ENCODE peak calls at places on chromosomes 5 and 9, in six cellular contexts. P is C1 segment of cervical spinal cord; Z is NCI-H146; D is DMS53; W is A172; A is stimulated activated CD8-positive, alpha-beta memory T cell treated with anti-CD3 and anti-CD28 coated beads, Interleukin-4, amount 100 ng/mL, for 4 hours. O is an unnamed sample.

GRCh38 chr9:445033-445432 is 230.4 kb downstream of the DOCK8 start:
- DNase-seq in P (no peak), Z (no peak), D (peak; percentile 0), W (peak; percentile 7), A (no peak), O (peak; percentile 25)

GRCh38 chr5:45627076-45627656 is 69.0 kb downstream of the HCN1 start:
- DNase-seq in P (no peak), Z (no peak), D (no peak), W (no peak), A (no peak), O (no peak)

GRCh38 chr5:140234590-140234989 is 59.6 kb downstream of the CYSTM1 start:
- DNase-seq in P (no peak), Z (no peak), D (no peak), W (no peak), A (no peak), O (no peak)

GRCh38 chr9:126507318-126508109 is 106.2 kb upstream of the LMX1B start:
- DNase-seq in P (no peak), Z (no peak), D (no peak), W (no peak), A (no peak), O (no peak)

GRCh38 chr9:84293001-84293798 is 47.4 kb downstream of the SLC28A3 start:
- DNase-seq in P (no peak), Z (no peak), D (no peak), W (no peak), A (no peak), O (no peak)

GRCh38 chr5:67063791-67064190 is 132.8 kb downstream of the CD180 start:
- DNase-seq in P (no peak), Z (no peak), D (peak; percentile 27), W (no peak), A (no peak), O (peak; percentile 56)

GRCh38 chr5:2020730-2021129 is 138.0 kb upstream of the IRX4 start:
- DNase-seq in P (no peak), Z (no peak), D (no peak), W (no peak), A (no peak), O (no peak)

GRCh38 chr9:89814340-89815040 is 209.7 kb downstream of the GADD45G start:
- DNase-seq in P (no peak), Z (peak; percentile 21), D (peak; percentile 89), W (peak; percentile 86), A (no peak), O (no peak)

GRCh38 chr9:91949293-91949945 is 609 bp downstream of the ROR2 start:
- DNase-seq in P (no peak), Z (peak; percentile 16), D (peak; percentile 65), W (no peak), A (no peak), O (no peak)

GRCh38 chr5:92552206-92553160 is 1028.5 kb downstream of the NR2F1-AS1 start:
- DNase-seq in P (no peak), Z (peak; percentile 3), D (peak; percentile 35), W (peak; percentile 77), A (no peak), O (peak; percentile 97)

GRCh38 chr5:31751620-31752019 is 112.7 kb downstream of the PDZD2 start:
- DNase-seq in P (no peak), Z (no peak), D (no peak), W (no peak), A (no peak), O (no peak)

GRCh38 chr5:1833264-1834021 is 32.2 kb downstream of the NDUFS6 start:
- DNase-seq in P (no peak), Z (no peak), D (no peak), W (no peak), A (no peak), O (no peak)

GRCh38 chr9:86902606-86903460 is 44.5 kb downstream of the GAS1 start:
- DNase-seq in P (no peak), Z (no peak), D (no peak), W (no peak), A (no peak), O (no peak)

GRCh38 chr9:88746029-88746743 is 211.2 kb downstream of the NXNL2 start:
- DNase-seq in P (no peak), Z (no peak), D (no peak), W (no peak), A (no peak), O (peak; percentile 70)

GRCh38 chr9:16002816-16003215 is 450.0 kb downstream of the CCDC171 start:
- DNase-seq in P (no peak), Z (peak; percentile 15), D (no peak), W (no peak), A (no peak), O (peak; percentile 91)

GRCh38 chr5:176201811-176202210 is 36.4 kb upstream of the SIMC1 start:
- DNase-seq in P (no peak), Z (no peak), D (no peak), W (no peak), A (no peak), O (no peak)

GRCh38 chr9:16598316-16598715 is 272.2 kb downstream of the BNC2 start:
- DNase-seq in P (no peak), Z (no peak), D (no peak), W (no peak), A (no peak), O (peak; percentile 15)

GRCh38 chr5:148998174-148998797 is 64.6 kb downstream of the SH3TC2 start:
- DNase-seq in P (no peak), Z (no peak), D (peak; percentile 83), W (peak; percentile 84), A (no peak), O (peak; percentile 79)

GRCh38 chr5:120678279-120678678 is 214.2 kb downstream of the PRR16 start:
- DNase-seq in P (no peak), Z (no peak), D (no peak), W (no peak), A (no peak), O (no peak)